ENCODE peak calls at places on chromosomes 4 and X, in nine cellular contexts. One of them, this sample, is unnamed.

GRCh38 chr4:145507636-145508035 is 26.0 kb downstream of the SMAD1 start:
- DNase-seq in right cardiac atrium: no peak
- DNase-seq in trophoblast cell: no peak
- DNase-seq in CD8-positive, alpha-beta T cell: no peak
- DNase-seq in OCI-LY7: peak; percentile 45
- DNase-seq in aorta: no peak
- DNase-seq in fibroblast of lung: peak; percentile 39
- DNase-seq in hepatocyte: no peak
- DNase-seq in upper lobe of right lung: no peak
- DNase-seq in this sample: no peak

GRCh38 chr4:129604632-129605031 is 508.7 kb downstream of the C4orf33 start:
- DNase-seq in right cardiac atrium: no peak
- DNase-seq in trophoblast cell: no peak
- DNase-seq in CD8-positive, alpha-beta T cell: no peak
- DNase-seq in OCI-LY7: no peak
- DNase-seq in aorta: no peak
- DNase-seq in fibroblast of lung: no peak
- DNase-seq in hepatocyte: no peak
- DNase-seq in upper lobe of right lung: no peak
- DNase-seq in this sample: no peak

GRCh38 chr4:93501946-93502345 is 326.6 kb upstream of the ATOH1 start:
- DNase-seq in right cardiac atrium: no peak
- DNase-seq in trophoblast cell: no peak
- DNase-seq in CD8-positive, alpha-beta T cell: no peak
- DNase-seq in OCI-LY7: no peak
- DNase-seq in aorta: no peak
- DNase-seq in fibroblast of lung: peak; percentile 12
- DNase-seq in hepatocyte: no peak
- DNase-seq in upper lobe of right lung: no peak
- DNase-seq in this sample: no peak

GRCh38 chr4:15778742-15779231 is 659 bp downstream of the CD38 start:
- DNase-seq in right cardiac atrium: peak; percentile 79
- DNase-seq in trophoblast cell: no peak
- DNase-seq in CD8-positive, alpha-beta T cell: peak; percentile 16
- DNase-seq in OCI-LY7: peak; percentile 90
- DNase-seq in aorta: peak; percentile 65
- DNase-seq in fibroblast of lung: no peak
- DNase-seq in hepatocyte: peak; percentile 18
- DNase-seq in upper lobe of right lung: peak; percentile 85
- DNase-seq in this sample: no peak

GRCh38 chr4:146507607-146508006 is 14.1 kb downstream of the SLC10A7 start:
- DNase-seq in right cardiac atrium: no peak
- DNase-seq in trophoblast cell: no peak
- DNase-seq in CD8-positive, alpha-beta T cell: no peak
- DNase-seq in OCI-LY7: no peak
- DNase-seq in aorta: no peak
- DNase-seq in fibroblast of lung: peak; percentile 62
- DNase-seq in hepatocyte: no peak
- DNase-seq in upper lobe of right lung: no peak
- DNase-seq in this sample: no peak

GRCh38 chr4:114599231-114600065 is 841 bp downstream of the UGT8 start:
- DNase-seq in right cardiac atrium: no peak
- DNase-seq in trophoblast cell: no peak
- DNase-seq in CD8-positive, alpha-beta T cell: no peak
- DNase-seq in OCI-LY7: peak; percentile 51
- DNase-seq in aorta: no peak
- DNase-seq in fibroblast of lung: peak; percentile 13
- DNase-seq in hepatocyte: peak; percentile 49
- DNase-seq in upper lobe of right lung: peak; percentile 68
- DNase-seq in this sample: peak; percentile 11

GRCh38 chr4:142984871-142985585 is 138.9 kb upstream of the INPP4B start:
- DNase-seq in right cardiac atrium: no peak
- DNase-seq in trophoblast cell: peak; percentile 5
- DNase-seq in CD8-positive, alpha-beta T cell: no peak
- DNase-seq in OCI-LY7: peak; percentile 6
- DNase-seq in aorta: no peak
- DNase-seq in fibroblast of lung: peak; percentile 44
- DNase-seq in hepatocyte: peak; percentile 48
- DNase-seq in upper lobe of right lung: no peak
- DNase-seq in this sample: peak; percentile 31

GRCh38 chr4:139134403-139134802 is 42.6 kb downstream of the ELF2 start:
- DNase-seq in right cardiac atrium: no peak
- DNase-seq in trophoblast cell: no peak
- DNase-seq in CD8-positive, alpha-beta T cell: no peak
- DNase-seq in OCI-LY7: no peak
- DNase-seq in aorta: no peak
- DNase-seq in fibroblast of lung: no peak
- DNase-seq in hepatocyte: no peak
- DNase-seq in upper lobe of right lung: no peak
- DNase-seq in this sample: no peak

GRCh38 chr4:26916195-26916594 is 55.6 kb downstream of the STIM2 start:
- DNase-seq in right cardiac atrium: no peak
- DNase-seq in trophoblast cell: no peak
- DNase-seq in CD8-positive, alpha-beta T cell: no peak
- DNase-seq in OCI-LY7: no peak
- DNase-seq in aorta: no peak
- DNase-seq in fibroblast of lung: no peak
- DNase-seq in hepatocyte: no peak
- DNase-seq in upper lobe of right lung: no peak
- DNase-seq in this sample: no peak

GRCh38 chr4:8233672-8234484 is 34.8 kb downstream of the SH3TC1 start:
- DNase-seq in right cardiac atrium: no peak
- DNase-seq in trophoblast cell: no peak
- DNase-seq in CD8-positive, alpha-beta T cell: no peak
- DNase-seq in OCI-LY7: no peak
- DNase-seq in aorta: no peak
- DNase-seq in fibroblast of lung: no peak
- DNase-seq in hepatocyte: no peak
- DNase-seq in upper lobe of right lung: no peak
- DNase-seq in this sample: no peak

GRCh38 chrX:80667967-80668366 is 141.7 kb downstream of the BRWD3 start:
- DNase-seq in right cardiac atrium: no peak
- DNase-seq in trophoblast cell: no peak
- DNase-seq in CD8-positive, alpha-beta T cell: no peak
- DNase-seq in OCI-LY7: no peak
- DNase-seq in aorta: no peak
- DNase-seq in fibroblast of lung: no peak
- DNase-seq in hepatocyte: no peak
- DNase-seq in upper lobe of right lung: no peak
- DNase-seq in this sample: no peak

GRCh38 chr4:8276358-8277240 is 7.0 kb downstream of the HTRA3 start:
- DNase-seq in right cardiac atrium: peak; percentile 90
- DNase-seq in trophoblast cell: no peak
- DNase-seq in CD8-positive, alpha-beta T cell: no peak
- DNase-seq in OCI-LY7: no peak
- DNase-seq in aorta: peak; percentile 74
- DNase-seq in fibroblast of lung: peak; percentile 47
- DNase-seq in hepatocyte: no peak
- DNase-seq in upper lobe of right lung: peak; percentile 80
- DNase-seq in this sample: no peak

GRCh38 chr4:11590132-11590531 is 161.4 kb upstream of the HS3ST1 start:
- DNase-seq in right cardiac atrium: no peak
- DNase-seq in trophoblast cell: no peak
- DNase-seq in CD8-positive, alpha-beta T cell: no peak
- DNase-seq in OCI-LY7: no peak
- DNase-seq in aorta: no peak
- DNase-seq in fibroblast of lung: no peak
- DNase-seq in hepatocyte: no peak
- DNase-seq in upper lobe of right lung: no peak
- DNase-seq in this sample: no peak

GRCh38 chr4:184253072-184253420 is 35.4 kb upstream of the ENPP6 start:
- DNase-seq in right cardiac atrium: peak; percentile 46
- DNase-seq in trophoblast cell: no peak
- DNase-seq in CD8-positive, alpha-beta T cell: no peak
- DNase-seq in OCI-LY7: no peak
- DNase-seq in aorta: no peak
- DNase-seq in fibroblast of lung: no peak
- DNase-seq in hepatocyte: no peak
- DNase-seq in upper lobe of right lung: no peak
- DNase-seq in this sample: no peak

GRCh38 chr4:77127837-77128621 is 29.0 kb upstream of the CCNG2 start:
- DNase-seq in right cardiac atrium: no peak
- DNase-seq in trophoblast cell: no peak
- DNase-seq in CD8-positive, alpha-beta T cell: no peak
- DNase-seq in OCI-LY7: no peak
- DNase-seq in aorta: no peak
- DNase-seq in fibroblast of lung: no peak
- DNase-seq in hepatocyte: no peak
- DNase-seq in upper lobe of right lung: no peak
- DNase-seq in this sample: no peak
- H3K4me3 ChIP-seq in right cardiac atrium: no peak overlapping the region
- H3K4me3 ChIP-seq in trophoblast cell: no peak overlapping the region
- H3K4me3 ChIP-seq in CD8-positive, alpha-beta T cell: no peak overlapping the region
- H3K4me3 ChIP-seq in OCI-LY7: no peak overlapping the region
- H3K4me3 ChIP-seq in aorta: no peak overlapping the region
- H3K4me3 ChIP-seq in fibroblast of lung: no peak overlapping the region
- H3K4me3 ChIP-seq in hepatocyte: no peak overlapping the region
- H3K4me3 ChIP-seq in upper lobe of right lung: no peak overlapping the region
- H3K4me3 ChIP-seq in this sample: no peak overlapping the region

DNA sequence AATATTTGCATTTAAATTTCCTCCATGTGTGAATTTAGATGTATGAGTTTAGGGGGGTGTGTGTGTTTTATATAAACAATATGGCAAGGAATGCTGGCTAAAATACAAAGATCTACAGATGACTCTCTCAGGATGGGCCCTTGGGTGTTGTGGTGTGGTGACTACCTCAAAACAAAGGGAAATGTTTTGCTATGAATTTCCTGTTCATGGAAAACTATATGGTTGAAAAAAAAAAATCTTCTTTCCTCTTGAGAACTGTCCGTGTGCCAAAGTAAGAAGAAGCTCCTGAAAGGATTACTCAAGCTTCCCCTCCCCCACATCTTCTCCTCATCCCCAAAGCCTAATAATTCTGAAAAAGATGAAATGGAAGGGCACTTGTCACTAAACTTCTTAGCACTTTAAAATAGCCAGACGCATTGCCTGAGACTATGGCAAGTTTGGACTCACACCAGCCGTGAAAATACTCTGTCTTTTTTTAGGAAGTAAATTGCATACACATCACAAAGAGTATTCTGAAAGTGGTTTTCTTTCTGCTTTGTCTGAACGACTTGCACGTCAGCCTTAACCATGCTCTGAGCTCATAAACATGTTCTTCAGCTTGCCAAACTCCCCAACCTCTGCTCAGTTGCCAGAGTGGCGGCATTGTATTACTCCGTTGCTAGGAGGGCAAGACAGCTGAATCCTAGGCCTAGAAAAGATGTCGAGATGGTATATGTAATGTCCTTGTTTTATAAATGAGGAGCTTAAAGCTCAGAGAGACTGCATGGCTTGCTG is 250.4 kb upstream of the JADE1 start:
- DNase-seq in right cardiac atrium: no peak
- DNase-seq in trophoblast cell: no peak
- DNase-seq in CD8-positive, alpha-beta T cell: no peak
- DNase-seq in OCI-LY7: no peak
- DNase-seq in aorta: peak; percentile 55
- DNase-seq in fibroblast of lung: peak; percentile 50
- DNase-seq in hepatocyte: no peak
- DNase-seq in upper lobe of right lung: no peak
- DNase-seq in this sample: no peak
- H3K4me1 ChIP-seq in right cardiac atrium: peaks cover 6% of the 10 kb centered on the region
- H3K4me1 ChIP-seq in trophoblast cell: peaks cover 4% of the 10 kb centered on the region
- H3K4me1 ChIP-seq in CD8-positive, alpha-beta T cell: peaks cover under 1% of the 10 kb centered on the region
- H3K4me1 ChIP-seq in OCI-LY7: no peaks in the 10 kb centered on the region
- H3K4me1 ChIP-seq in aorta: peaks cover 5% of the 10 kb centered on the region
- H3K4me1 ChIP-seq in fibroblast of lung: peaks cover 3% of the 10 kb centered on the region
- H3K4me1 ChIP-seq in hepatocyte: peaks cover 36% of the 10 kb centered on the region
- H3K4me1 ChIP-seq in upper lobe of right lung: peaks cover 14% of the 10 kb centered on the region
- H3K4me1 ChIP-seq in this sample: no peaks in the 10 kb centered on the region

GRCh38 chr4:185307136-185307950 is 88.4 kb downstream of the LRP2BP start:
- DNase-seq in right cardiac atrium: no peak
- DNase-seq in trophoblast cell: peak; percentile 94
- DNase-seq in CD8-positive, alpha-beta T cell: no peak
- DNase-seq in OCI-LY7: peak; percentile 45
- DNase-seq in aorta: no peak
- DNase-seq in fibroblast of lung: no peak
- DNase-seq in hepatocyte: no peak
- DNase-seq in upper lobe of right lung: no peak
- DNase-seq in this sample: no peak
- H3K27ac ChIP-seq in right cardiac atrium: no peak overlapping the region
- H3K27ac ChIP-seq in trophoblast cell: no peak overlapping the region
- H3K27ac ChIP-seq in CD8-positive, alpha-beta T cell: no peak overlapping the region
- H3K27ac ChIP-seq in OCI-LY7: no peak overlapping the region
- H3K27ac ChIP-seq in aorta: no peak overlapping the region
- H3K27ac ChIP-seq in fibroblast of lung: peak overlapping the region; percentile 66
- H3K27ac ChIP-seq in hepatocyte: no peak overlapping the region
- H3K27ac ChIP-seq in upper lobe of right lung: no peak overlapping the region
- H3K27ac ChIP-seq in this sample: no peak overlapping the region

DNA sequence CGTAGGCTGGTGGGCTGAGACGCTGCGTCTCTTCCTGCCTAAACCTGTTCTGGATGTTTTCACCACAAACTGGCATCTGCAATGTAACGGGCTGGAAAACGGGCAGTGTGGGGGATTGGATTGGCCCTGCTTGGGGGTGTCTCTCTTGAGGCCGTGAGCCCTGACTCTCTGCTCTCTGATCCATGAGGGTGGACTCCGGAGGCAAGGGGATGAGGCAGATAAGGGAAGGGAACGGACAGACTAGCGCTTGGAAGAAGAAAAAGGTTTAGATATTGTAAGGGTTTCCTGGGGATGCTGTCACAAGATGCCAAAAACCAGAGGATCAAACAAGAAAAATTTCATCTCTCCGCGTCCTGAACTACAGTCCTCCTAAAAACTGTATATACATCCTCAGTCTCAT is 237.7 kb downstream of the SHOX start:
- DNase-seq in right cardiac atrium: no peak
- DNase-seq in trophoblast cell: no peak
- DNase-seq in CD8-positive, alpha-beta T cell: no peak
- DNase-seq in OCI-LY7: no peak
- DNase-seq in aorta: no peak
- DNase-seq in fibroblast of lung: no peak
- DNase-seq in hepatocyte: no peak
- DNase-seq in upper lobe of right lung: no peak
- DNase-seq in this sample: no peak
- H3K4me3 ChIP-seq in right cardiac atrium: no peak overlapping the region
- H3K4me3 ChIP-seq in trophoblast cell: no peak overlapping the region
- H3K4me3 ChIP-seq in CD8-positive, alpha-beta T cell: no peak overlapping the region
- H3K4me3 ChIP-seq in OCI-LY7: no peak overlapping the region
- H3K4me3 ChIP-seq in aorta: no peak overlapping the region
- H3K4me3 ChIP-seq in fibroblast of lung: no peak overlapping the region
- H3K4me3 ChIP-seq in hepatocyte: no peak overlapping the region
- H3K4me3 ChIP-seq in upper lobe of right lung: no peak overlapping the region
- H3K4me3 ChIP-seq in this sample: no peak overlapping the region

DNA sequence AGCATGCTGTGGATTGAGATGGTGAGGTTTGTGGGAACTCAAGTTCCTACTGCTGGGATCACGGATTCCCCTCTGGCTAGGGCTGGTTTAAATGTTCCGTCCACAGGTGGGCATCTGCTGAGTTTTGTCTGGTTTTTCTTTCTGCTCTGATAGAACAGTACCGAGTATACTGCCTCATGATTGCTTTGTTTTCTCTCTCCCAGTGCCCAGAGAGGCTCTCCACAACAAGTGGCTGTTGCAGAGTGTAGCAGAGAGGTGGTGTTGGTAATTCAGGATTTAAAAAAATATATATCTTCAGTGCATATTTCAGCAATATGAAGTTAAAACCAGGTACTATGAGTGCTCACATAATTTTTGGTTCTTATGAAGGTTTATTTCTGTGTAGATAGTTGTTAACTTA is 213.7 kb downstream of the TEX13C start:
- DNase-seq in right cardiac atrium: no peak
- DNase-seq in trophoblast cell: no peak
- DNase-seq in CD8-positive, alpha-beta T cell: no peak
- DNase-seq in OCI-LY7: no peak
- DNase-seq in aorta: no peak
- DNase-seq in fibroblast of lung: no peak
- DNase-seq in hepatocyte: no peak
- DNase-seq in upper lobe of right lung: no peak
- DNase-seq in this sample: no peak
- H3K4me1 ChIP-seq in right cardiac atrium: no peaks in the 10 kb centered on the region
- H3K4me1 ChIP-seq in trophoblast cell: no peaks in the 10 kb centered on the region
- H3K4me1 ChIP-seq in CD8-positive, alpha-beta T cell: no peaks in the 10 kb centered on the region
- H3K4me1 ChIP-seq in OCI-LY7: no peaks in the 10 kb centered on the region
- H3K4me1 ChIP-seq in aorta: no peaks in the 10 kb centered on the region
- H3K4me1 ChIP-seq in fibroblast of lung: no peaks in the 10 kb centered on the region
- H3K4me1 ChIP-seq in hepatocyte: no peaks in the 10 kb centered on the region
- H3K4me1 ChIP-seq in upper lobe of right lung: no peaks in the 10 kb centered on the region
- H3K4me1 ChIP-seq in this sample: no peaks in the 10 kb centered on the region